ENCODE peak calls at places on chromosome 5, in six cellular contexts. One of them, this sample, is unnamed. For H3K27me3, the result is how much of the 10 kb centered on the place peaks cover.

GRCh38 chr5:33470544-33470943 is 29.8 kb downstream of the TARS1 start:
- DNase-seq in breast epithelium: no peak
- DNase-seq in PC-3: peak
- DNase-seq in ovary: no peak
- DNase-seq in neural progenitor cell: peak
- DNase-seq in pancreas: no peak
- DNase-seq in this sample: no peak

GRCh38 chr5:180328296-180329137 is 24.6 kb downstream of the GFPT2 start:
- DNase-seq in breast epithelium: peak
- DNase-seq in PC-3: peak
- DNase-seq in ovary: peak
- DNase-seq in neural progenitor cell: peak
- DNase-seq in pancreas: peak
- DNase-seq in this sample: peak

GRCh38 chr5:74272019-74272775 is 368.3 kb downstream of the ENC1 start:
- DNase-seq in ovary: no peak
- DNase-seq in PC-3: peak
- DNase-seq in pancreas: no peak
- DNase-seq in neural progenitor cell: no peak
- DNase-seq in breast epithelium: no peak
- DNase-seq in this sample: no peak

GRCh38 chr5:132064140-132064539 is 3.7 kb downstream of the IL3 start:
- DNase-seq in PC-3: no peak
- DNase-seq in neural progenitor cell: no peak
- DNase-seq in ovary: no peak
- DNase-seq in breast epithelium: no peak
- DNase-seq in pancreas: peak
- DNase-seq in this sample: no peak

GRCh38 chr5:80712914-80713313 is 58.1 kb upstream of the DHFR start:
- DNase-seq in breast epithelium: no peak
- DNase-seq in neural progenitor cell: no peak
- DNase-seq in ovary: no peak
- DNase-seq in pancreas: no peak
- DNase-seq in PC-3: no peak
- DNase-seq in this sample: no peak

GRCh38 chr5:132074772-132075718 is 1.5 kb downstream of the CSF2 start:
- DNase-seq in PC-3: no peak
- DNase-seq in ovary: no peak
- DNase-seq in neural progenitor cell: peak
- DNase-seq in pancreas: peak
- DNase-seq in breast epithelium: no peak
- DNase-seq in this sample: peak

GRCh38 chr5:179487145-179487544 is 63.2 kb upstream of the RUFY1 start:
- DNase-seq in PC-3: no peak
- DNase-seq in neural progenitor cell: no peak
- DNase-seq in pancreas: no peak
- DNase-seq in breast epithelium: no peak
- DNase-seq in ovary: no peak
- DNase-seq in this sample: no peak

GRCh38 chr5:68252678-68253520 is 37.3 kb downstream of the PIK3R1 start:
- DNase-seq in PC-3: peak
- DNase-seq in breast epithelium: no peak
- DNase-seq in neural progenitor cell: peak
- DNase-seq in ovary: peak
- DNase-seq in pancreas: no peak
- DNase-seq in this sample: peak

GRCh38 chr5:100800552-100800951 is 102.5 kb downstream of the ST8SIA4 start:
- DNase-seq in PC-3: no peak
- DNase-seq in breast epithelium: no peak
- DNase-seq in ovary: no peak
- DNase-seq in neural progenitor cell: no peak
- DNase-seq in pancreas: no peak
- DNase-seq in this sample: no peak

GRCh38 chr5:44774279-44774880 is 34.4 kb upstream of the MRPS30 start:
- DNase-seq in neural progenitor cell: peak
- DNase-seq in breast epithelium: no peak
- DNase-seq in pancreas: no peak
- DNase-seq in PC-3: peak
- DNase-seq in ovary: no peak
- DNase-seq in this sample: no peak

GRCh38 chr5:111117149-111117548 is 25.0 kb downstream of the WDR36 start:
- DNase-seq in ovary: no peak
- DNase-seq in breast epithelium: no peak
- DNase-seq in pancreas: no peak
- DNase-seq in PC-3: no peak
- DNase-seq in neural progenitor cell: no peak
- DNase-seq in this sample: no peak

GRCh38 chr5:88298425-88298824 is 29.8 kb upstream of the TMEM161B start:
- DNase-seq in pancreas: no peak
- DNase-seq in ovary: no peak
- DNase-seq in PC-3: peak
- DNase-seq in breast epithelium: no peak
- DNase-seq in neural progenitor cell: no peak
- DNase-seq in this sample: no peak

GRCh38 chr5:162187371-162187770 is 119.8 kb downstream of the GABRG2 start:
- DNase-seq in neural progenitor cell: no peak
- DNase-seq in ovary: no peak
- DNase-seq in PC-3: no peak
- DNase-seq in breast epithelium: no peak
- DNase-seq in pancreas: no peak
- DNase-seq in this sample: no peak

GRCh38 chr5:2742921-2743679 is 8.4 kb downstream of the IRX2 start:
- DNase-seq in PC-3: no peak
- DNase-seq in ovary: no peak
- DNase-seq in neural progenitor cell: peak
- DNase-seq in breast epithelium: no peak
- DNase-seq in pancreas: no peak
- DNase-seq in this sample: no peak

GRCh38 chr5:119541716-119542115 is 87.6 kb upstream of the FAM170A start:
- DNase-seq in PC-3: no peak
- DNase-seq in pancreas: no peak
- DNase-seq in neural progenitor cell: no peak
- DNase-seq in breast epithelium: no peak
- DNase-seq in ovary: no peak
- DNase-seq in this sample: no peak

GRCh38 chr5:156715287-156715686 is 134.8 kb upstream of the PPP1R2B start:
- DNase-seq in neural progenitor cell: peak
- DNase-seq in pancreas: no peak
- DNase-seq in PC-3: no peak
- DNase-seq in ovary: no peak
- DNase-seq in breast epithelium: no peak
- DNase-seq in this sample: no peak

GRCh38 chr5:140401362-140402257 is at the start of gene ANKHD1:
- DNase-seq in ovary: peak
- DNase-seq in neural progenitor cell: peak
- DNase-seq in pancreas: peak
- DNase-seq in breast epithelium: peak
- DNase-seq in PC-3: peak
- DNase-seq in this sample: peak

GRCh38 chr5:143350790-143351603 is 52.5 kb downstream of the NR3C1 start:
- DNase-seq in pancreas: no peak
- DNase-seq in ovary: no peak
- DNase-seq in PC-3: peak
- DNase-seq in neural progenitor cell: no peak
- DNase-seq in breast epithelium: no peak
- DNase-seq in this sample: peak

GRCh38 chr5:98454904-98455303 is 318.6 kb upstream of the RGMB start:
- DNase-seq in neural progenitor cell: no peak
- DNase-seq in pancreas: no peak
- DNase-seq in breast epithelium: no peak
- DNase-seq in PC-3: peak
- DNase-seq in ovary: no peak
- DNase-seq in this sample: no peak

GRCh38 chr5:154107010-154107409 is 68.2 kb downstream of the MFAP3 start:
- DNase-seq in neural progenitor cell: no peak
- DNase-seq in ovary: no peak
- DNase-seq in pancreas: no peak
- DNase-seq in breast epithelium: no peak
- DNase-seq in PC-3: no peak
- DNase-seq in this sample: no peak

GRCh38 chr5:87404359-87404758 is 8.4 kb downstream of the CCNH start:
- DNase-seq in breast epithelium: no peak
- DNase-seq in pancreas: no peak
- DNase-seq in ovary: no peak
- DNase-seq in PC-3: no peak
- DNase-seq in neural progenitor cell: no peak
- DNase-seq in this sample: no peak

GRCh38 chr5:66459728-66460127 is 136.5 kb upstream of the MAST4 start:
- DNase-seq in neural progenitor cell: no peak
- DNase-seq in pancreas: no peak
- DNase-seq in ovary: no peak
- DNase-seq in breast epithelium: no peak
- DNase-seq in PC-3: no peak
- DNase-seq in this sample: no peak

GRCh38 chr5:136814621-136815378 is 449.5 kb upstream of the TRPC7 start:
- DNase-seq in ovary: no peak
- DNase-seq in breast epithelium: no peak
- DNase-seq in pancreas: no peak
- DNase-seq in neural progenitor cell: no peak
- DNase-seq in PC-3: no peak
- DNase-seq in this sample: no peak

GRCh38 chr5:50922942-50923767 is 256.7 kb downstream of the PARP8 start:
- DNase-seq in ovary: no peak
- DNase-seq in neural progenitor cell: no peak
- DNase-seq in PC-3: no peak
- DNase-seq in pancreas: peak
- DNase-seq in breast epithelium: no peak
- DNase-seq in this sample: no peak

GRCh38 chr5:464446-464842 is 21.5 kb downstream of the EXOC3 start:
- DNase-seq in pancreas: no peak
- DNase-seq in PC-3: no peak
- DNase-seq in neural progenitor cell: no peak
- DNase-seq in ovary: no peak
- DNase-seq in breast epithelium: no peak
- DNase-seq in this sample: no peak

GRCh38 chr5:43007911-43008368 is 32.2 kb downstream of the ANXA2R start:
- DNase-seq in PC-3: peak
- DNase-seq in pancreas: no peak
- DNase-seq in breast epithelium: no peak
- DNase-seq in ovary: peak
- DNase-seq in neural progenitor cell: peak
- DNase-seq in this sample: peak

GRCh38 chr5:22736443-22736842 is 116.7 kb downstream of the CDH12 start:
- DNase-seq in neural progenitor cell: no peak
- DNase-seq in pancreas: no peak
- DNase-seq in breast epithelium: no peak
- DNase-seq in PC-3: no peak
- DNase-seq in ovary: no peak
- DNase-seq in this sample: no peak

DNA sequence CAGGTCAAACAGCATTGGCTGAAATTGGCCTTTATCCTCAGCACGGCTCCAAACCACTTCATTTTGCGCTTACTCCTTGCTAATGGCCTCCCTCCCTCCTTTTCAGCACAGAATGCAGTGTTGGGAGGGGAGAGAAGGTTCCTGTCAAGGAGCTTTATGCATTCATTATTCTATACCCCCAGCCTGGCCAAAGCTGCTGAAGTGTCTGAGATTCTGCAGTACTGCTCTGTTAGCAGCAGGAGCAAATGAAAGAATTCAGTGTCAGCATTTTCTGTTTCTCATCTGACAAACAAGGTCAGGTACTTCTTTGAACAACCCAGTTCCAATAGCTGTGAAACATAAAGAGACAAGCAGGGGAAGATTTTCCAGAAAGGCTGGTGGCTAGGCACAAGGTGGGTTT is 109.5 kb upstream of the APC start:
- DNase-seq in PC-3: no peak
- DNase-seq in ovary: no peak
- DNase-seq in breast epithelium: no peak
- DNase-seq in neural progenitor cell: peak
- DNase-seq in pancreas: no peak
- DNase-seq in this sample: no peak
- H3K27me3 ChIP-seq in PC-3: under half
- H3K27me3 ChIP-seq in ovary: under half
- H3K27me3 ChIP-seq in breast epithelium: under half
- H3K27me3 ChIP-seq in neural progenitor cell: under half
- H3K27me3 ChIP-seq in pancreas: under half
- H3K27me3 ChIP-seq in this sample: under half

GRCh38 chr5:133333561-133334150 is 278.7 kb downstream of the FSTL4 start:
- DNase-seq in PC-3: no peak
- DNase-seq in neural progenitor cell: no peak
- DNase-seq in pancreas: no peak
- DNase-seq in ovary: no peak
- DNase-seq in breast epithelium: no peak
- DNase-seq in this sample: no peak
- H3K27me3 ChIP-seq in PC-3: under half
- H3K27me3 ChIP-seq in neural progenitor cell: under half
- H3K27me3 ChIP-seq in pancreas: under half
- H3K27me3 ChIP-seq in ovary: under half
- H3K27me3 ChIP-seq in breast epithelium: under half
- H3K27me3 ChIP-seq in this sample: under half

DNA sequence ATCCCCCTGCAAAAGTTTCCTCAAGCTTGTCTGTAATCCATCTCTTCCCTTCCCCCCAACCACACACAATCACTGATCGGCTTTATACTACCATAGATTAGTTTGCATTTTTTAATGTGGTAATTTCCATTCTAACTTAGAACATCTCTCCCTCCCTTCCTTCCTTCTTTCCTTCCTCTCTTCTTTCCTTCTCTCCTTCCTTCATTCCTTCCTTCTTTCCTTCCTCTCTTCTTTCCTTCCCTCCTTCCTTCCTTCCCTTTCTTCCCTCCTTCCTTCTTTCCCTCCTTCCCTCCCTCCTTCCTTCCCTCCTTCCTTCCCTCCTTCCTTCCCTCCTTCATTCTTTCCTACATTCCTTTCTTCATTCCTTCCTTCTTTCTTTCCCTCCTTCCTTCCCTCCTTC is 166.2 kb upstream of the MSX2 start:
- DNase-seq in breast epithelium: no peak
- DNase-seq in neural progenitor cell: no peak
- DNase-seq in ovary: no peak
- DNase-seq in PC-3: no peak
- DNase-seq in pancreas: no peak
- DNase-seq in this sample: no peak
- H3K27me3 ChIP-seq in breast epithelium: under half
- H3K27me3 ChIP-seq in neural progenitor cell: under half
- H3K27me3 ChIP-seq in ovary: under half
- H3K27me3 ChIP-seq in PC-3: under half
- H3K27me3 ChIP-seq in pancreas: under half
- H3K27me3 ChIP-seq in this sample: under half

DNA sequence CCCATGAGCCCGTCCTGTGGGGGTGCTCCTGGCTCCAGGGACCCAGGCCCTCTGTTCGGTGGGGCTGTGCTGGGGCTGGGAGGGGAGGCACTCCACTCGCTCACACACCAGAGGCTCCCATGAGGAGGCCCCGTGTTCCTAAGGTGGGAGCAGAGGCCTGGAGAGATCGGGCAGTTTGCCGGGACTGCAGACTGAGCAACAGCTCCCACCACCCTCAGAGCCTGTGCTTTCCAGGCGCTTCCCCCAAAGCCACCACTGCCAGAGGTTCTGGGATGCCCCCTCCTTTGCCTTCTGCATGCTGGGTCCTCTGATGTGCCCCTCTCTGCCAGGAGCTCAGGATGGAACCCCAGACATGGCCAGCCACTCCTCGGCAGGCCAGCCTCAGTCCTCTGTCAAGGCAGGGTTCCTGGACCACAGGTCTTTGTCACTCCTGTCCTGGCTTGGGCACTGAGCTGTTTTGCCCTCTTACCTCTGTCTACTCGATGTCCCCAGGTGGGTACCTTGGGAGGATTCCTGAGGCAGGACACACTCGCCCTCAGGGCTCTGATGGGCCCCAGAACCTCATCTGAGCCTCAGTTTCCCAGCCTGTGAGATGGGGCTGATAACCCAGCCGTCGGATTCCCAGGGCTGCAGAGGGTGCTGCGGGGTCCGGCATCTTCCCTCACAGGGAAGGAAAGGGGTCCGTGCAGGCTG is 80.8 kb downstream of the TSPAN17 start:
- DNase-seq in pancreas: no peak
- DNase-seq in breast epithelium: no peak
- DNase-seq in neural progenitor cell: no peak
- DNase-seq in ovary: no peak
- DNase-seq in PC-3: no peak
- DNase-seq in this sample: no peak
- H3K27me3 ChIP-seq in pancreas: under half
- H3K27me3 ChIP-seq in breast epithelium: half or more
- H3K27me3 ChIP-seq in neural progenitor cell: under half
- H3K27me3 ChIP-seq in ovary: under half
- H3K27me3 ChIP-seq in PC-3: half or more
- H3K27me3 ChIP-seq in this sample: under half

This sample was measured in CD4-positive, CD25-positive, alpha-beta regulatory T cell.